ENCODE peak calls at places on chromosomes 6 and 20, in four cellular contexts. W, Z, R and C are unnamed samples.

GRCh38 chr6:68038815-68039408 is 596.2 kb upstream of the ADGRB3 start:
- DNase-seq in Z (no peak), R (no peak), W (no peak), C (no peak)

GRCh38 chr6:8336406-8336805 is 98.9 kb downstream of the SLC35B3 start:
- DNase-seq in Z (no peak), R (no peak), W (no peak), C (no peak)

GRCh38 chr20:45290677-45291355 is 15.8 kb upstream of the RBPJL start:
- DNase-seq in Z (peak), W (peak), R (peak), C (peak)

GRCh38 chr6:122130026-122130348 is 269.5 kb upstream of the HSF2 start:
- DNase-seq in W (no peak), R (no peak), Z (no peak), C (peak)

GRCh38 chr6:113433506-113433991 is 423.6 kb upstream of the MARCKS start:
- DNase-seq in W (peak), R (no peak), Z (peak), C (no peak)

GRCh38 chr6:87095056-87095527 is at the start of gene CGA:
- DNase-seq in Z (no peak), R (no peak), W (no peak), C (no peak)

GRCh38 chr6:116530436-116530835 is 15.0 kb downstream of the TRAPPC3L start:
- DNase-seq in W (no peak), Z (no peak), R (no peak), C (no peak)

GRCh38 chr6:142350309-142350708 is 48.5 kb downstream of the ADGRG6 start:
- DNase-seq in W (no peak), R (no peak), Z (no peak), C (no peak)

GRCh38 chr6:154245542-154245941 is 111.1 kb downstream of the IPCEF1 start:
- DNase-seq in Z (no peak), W (no peak), R (no peak), C (no peak)

GRCh38 chr6:126312013-126312665 is 27.8 kb upstream of the CENPW start:
- DNase-seq in Z (peak), R (no peak), W (no peak), C (peak)

GRCh38 chr20:63173552-63174191 is 42.3 kb downstream of the YTHDF1 start:
- DNase-seq in R (no peak), W (no peak), Z (no peak), C (no peak)

GRCh38 chr20:34675993-34676641 is 775 bp downstream of the PIGU start:
- DNase-seq in W (no peak), Z (no peak), R (no peak), C (no peak)

GRCh38 chr6:154482858-154483257 is 27.6 kb downstream of the CNKSR3 start:
- DNase-seq in R (no peak), Z (no peak), W (no peak), C (no peak)

GRCh38 chr6:70312165-70312564 is 9.3 kb upstream of the COL9A1 start:
- DNase-seq in R (no peak), Z (peak), W (no peak), C (peak)

GRCh38 chr6:169398342-169399105 is 144.9 kb upstream of the THBS2 start:
- DNase-seq in R (no peak), W (no peak), Z (no peak), C (no peak)

GRCh38 chr6:111803804-111804203 is 69.4 kb downstream of the FYN start:
- DNase-seq in W (no peak), R (peak), Z (no peak), C (no peak)

GRCh38 chr6:148550569-148550968 is 196.3 kb upstream of the UST start:
- DNase-seq in Z (peak), R (no peak), W (no peak), C (peak)

GRCh38 chr6:16249971-16250370 is 11.6 kb downstream of the GMPR start:
- DNase-seq in R (no peak), Z (no peak), W (no peak), C (no peak)

GRCh38 chr6:29850011-29850553 is 22.5 kb downstream of the HLA-G start:
- DNase-seq in R (no peak), W (peak), Z (peak), C (no peak)

GRCh38 chr6:35486005-35486925 is 10.6 kb downstream of the TEAD3 start:
- DNase-seq in W (no peak), Z (peak), R (no peak), C (peak)

GRCh38 chr20:14445310-14445709 is 107.9 kb upstream of the FLRT3 start:
- DNase-seq in Z (peak), R (no peak), W (no peak), C (no peak)

GRCh38 chr6:116218172-116218633 is 35.7 kb downstream of the TSPYL4 start:
- DNase-seq in R (no peak), W (no peak), Z (peak), C (peak)

GRCh38 chr20:20435453-20435852 is 67.5 kb downstream of the INSM1 start:
- DNase-seq in W (no peak), Z (no peak), R (no peak), C (no peak)

GRCh38 chr6:110331816-110332215 is 26.3 kb downstream of the METTL24 start:
- DNase-seq in R (no peak), Z (no peak), W (no peak), C (peak)

GRCh38 chr6:139376604-139377218 is 2.3 kb upstream of the CITED2 start:
- DNase-seq in Z (peak), R (no peak), W (peak), C (peak)

GRCh38 chr6:31663961-31664789 is 622 bp downstream of the GPANK1 start:
- DNase-seq in Z (peak), R (no peak), W (peak), C (no peak)

GRCh38 chr6:161061576-161061975 is 70.0 kb downstream of the MAP3K4 start:
- DNase-seq in R (no peak), Z (no peak), W (no peak), C (no peak)

GRCh38 chr6:161058746-161059145 is 67.2 kb downstream of the MAP3K4 start:
- DNase-seq in Z (peak), W (no peak), R (no peak), C (no peak)

GRCh38 chr6:161054876-161055275 is 63.3 kb downstream of the MAP3K4 start:
- DNase-seq in Z (no peak), R (no peak), W (no peak), C (no peak)

GRCh38 chr6:161056451-161056850 is 64.9 kb downstream of the MAP3K4 start:
- DNase-seq in Z (no peak), R (no peak), W (no peak), C (no peak)

GRCh38 chr6:161057103-161058091 is 65.8 kb downstream of the MAP3K4 start:
- DNase-seq in Z (no peak), W (no peak), R (no peak), C (no peak)
- H3K4me3 ChIP-seq in Z (no peak), W (no peak), R (no peak), C (no peak)

GRCh38 chr20:22824077-22824476 is 211.0 kb upstream of the SSTR4 start:
- DNase-seq in R (no peak), Z (peak), W (no peak), C (peak)

GRCh38 chr20:22827916-22828315 is 207.2 kb upstream of the SSTR4 start:
- DNase-seq in R (no peak), Z (no peak), W (no peak), C (no peak)

GRCh38 chr20:22826306-22827230 is 208.5 kb upstream of the SSTR4 start:
- DNase-seq in W (no peak), Z (no peak), R (no peak), C (no peak)

GRCh38 chr20:22825546-22825945 is 209.6 kb upstream of the SSTR4 start:
- DNase-seq in W (no peak), R (no peak), Z (no peak), C (no peak)

DNA sequence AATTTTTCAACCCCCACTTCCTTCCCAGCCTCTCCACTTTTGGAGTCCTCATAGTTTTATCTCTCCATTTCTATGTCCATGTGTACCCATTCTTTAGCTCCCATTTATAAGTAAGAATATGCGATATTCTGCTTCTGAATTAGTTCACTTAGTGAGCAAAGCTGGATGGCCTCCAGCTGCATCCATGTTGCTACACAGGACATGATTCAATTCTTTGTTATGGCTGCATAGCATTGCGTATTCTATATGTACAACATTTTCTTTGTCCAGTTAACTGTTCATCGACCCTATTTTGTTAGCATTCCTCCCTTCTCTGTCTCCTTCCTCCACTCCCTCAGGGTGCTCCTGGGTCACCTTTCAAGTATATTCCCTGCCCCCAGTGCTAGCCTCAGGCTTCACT is 210.0 kb upstream of the SSTR4 start:
- DNase-seq in R (no peak), W (no peak), Z (peak), C (peak)
- H3K4me3 ChIP-seq in R (no peak), W (no peak), Z (no peak), C (no peak)

GRCh38 chr6:69286341-69286740 is 510.5 kb downstream of the LMBRD1 start:
- DNase-seq in R (no peak), Z (no peak), W (no peak), C (no peak)
- H3K4me3 ChIP-seq in R (no peak), Z (no peak), W (no peak), C (no peak)

GRCh38 chr6:14440891-14441358 is 323.4 kb downstream of the CD83 start:
- DNase-seq in W (peak), Z (peak), R (no peak), C (no peak)
- H3K4me3 ChIP-seq in W (peak), Z (no peak), R (no peak), C (no peak)

GRCh38 chr6:7139835-7140470 is 32.2 kb downstream of the RREB1 start:
- DNase-seq in R (no peak), Z (no peak), W (no peak), C (no peak)
- H3K4me3 ChIP-seq in R (peak), Z (no peak), W (no peak), C (no peak)

GRCh38 chr20:40941023-40941655 is 87.5 kb upstream of the TOP1 start:
- DNase-seq in Z (no peak), W (no peak), R (no peak), C (no peak)
- H3K4me3 ChIP-seq in Z (no peak), W (no peak), R (no peak), C (no peak)

GRCh38 chr6:144036064-144036873 is 28.2 kb upstream of the PLAGL1 start:
- DNase-seq in R (no peak), Z (peak), W (peak), C (peak)
- H3K4me3 ChIP-seq in R (no peak), Z (no peak), W (peak), C (no peak)